ENCODE peak calls at places on chromosomes 13 and 19, in eight cellular contexts. D is GM06990; Y is NCI-H748 treated with DMSO at 0.1 percent for 48 hours; H is stimulated activated CD8-positive, alpha-beta memory T cell treated with anti-CD3 and anti-CD28 coated beads, Interleukin-15, amount 100 ng/mL, for 1 hour; E is breast epithelium; O is stimulated activated CD4-positive, alpha-beta T cell treated with anti-CD3 and anti-CD28 coated beads, Interleukin-4, amount 100 ng/mL, for 48 hours; V is left ventricle myocardium superior; P is LHCN-M2. I is an unnamed sample.

GRCh38 chr19:44602071-44602470 is 11.3 kb upstream of the IGSF23 start:
- DNase-seq in D (no peak), Y (peak), H (no peak), E (no peak), O (no peak), V (no peak), P (no peak), I (peak)

GRCh38 chr13:48334534-48335127 is 31.1 kb downstream of the RB1 start:
- DNase-seq in D (no peak), Y (peak), H (no peak), E (no peak), O (no peak), V (no peak), P (peak), I (peak)

GRCh38 chr13:43878897-43879322 is 630 bp downstream of the CCDC122 start:
- DNase-seq in D (peak), Y (peak), H (peak), E (peak), O (peak), V (peak), P (peak), I (no peak)

GRCh38 chr13:25602206-25602605 is 230.4 kb downstream of the ATP8A2 start:
- DNase-seq in D (no peak), Y (no peak), H (no peak), E (no peak), O (no peak), V (no peak), P (no peak), I (peak)

GRCh38 chr19:39115105-39115847 is 10.3 kb upstream of the PAK4 start:
- DNase-seq in D (no peak), Y (no peak), H (no peak), E (no peak), O (no peak), V (no peak), P (no peak), I (no peak)

GRCh38 chr19:40443131-40443929 is 805 bp downstream of the SERTAD3 start:
- DNase-seq in D (peak), Y (peak), H (peak), E (peak), O (peak), V (peak), P (peak), I (peak)

GRCh38 chr13:32676242-32676641 is 90.0 kb downstream of the PDS5B start:
- DNase-seq in D (no peak), Y (no peak), H (no peak), E (no peak), O (no peak), V (no peak), P (no peak), I (no peak)

GRCh38 chr19:6020166-6020967 is 42.4 kb upstream of the RANBP3 start:
- DNase-seq in D (no peak), Y (peak), H (no peak), E (no peak), O (no peak), V (peak), P (no peak), I (no peak)

GRCh38 chr13:103539265-103539664 is 473.0 kb upstream of the SLC10A2 start:
- DNase-seq in D (no peak), Y (peak), H (no peak), E (no peak), O (no peak), V (peak), P (no peak), I (peak)

GRCh38 chr13:29457299-29457698 is 138.2 kb downstream of the SLC7A1 start:
- DNase-seq in D (no peak), Y (no peak), H (no peak), E (no peak), O (no peak), V (no peak), P (peak), I (no peak)

GRCh38 chr13:34587586-34587985 is 354.5 kb upstream of the NBEA start:
- DNase-seq in D (no peak), Y (no peak), H (no peak), E (no peak), O (no peak), V (no peak), P (no peak), I (no peak)

GRCh38 chr13:26923824-26924605 is 163.4 kb upstream of the GPR12 start:
- DNase-seq in D (no peak), Y (no peak), H (no peak), E (no peak), O (no peak), V (no peak), P (peak), I (no peak)

GRCh38 chr13:112779856-112780604 is 90.2 kb downstream of the ATP11A start:
- DNase-seq in D (no peak), Y (no peak), H (no peak), E (no peak), O (no peak), V (no peak), P (no peak), I (no peak)